ENCODE peak calls at places on chromosomes 2 and 18, in four cellular contexts. Y is CD4-positive, alpha-beta T cell; N is bronchial epithelial cell; E is breast epithelium. P is an unnamed sample.

GRCh38 chr18:49487711-49488310 is 777 bp upstream of the C18orf32 start:
- DNase-seq in E (no peak), N (peak; percentile 7), Y (no peak), P (no peak)

GRCh38 chr2:130390460-130391057 is 34.7 kb downstream of the PTPN18 start:
- DNase-seq in N (no peak), E (no peak), Y (no peak), P (no peak)

GRCh38 chr2:48714240-48714639 is 41.3 kb downstream of the LHCGR start:
- DNase-seq in N (no peak), Y (no peak), E (no peak), P (no peak)

GRCh38 chr2:25266399-25266798 is 75.3 kb downstream of the DNMT3A start:
- DNase-seq in E (no peak), N (no peak), Y (no peak), P (no peak)

GRCh38 chr2:211455225-211455841 is 898.9 kb downstream of the CPS1 start:
- DNase-seq in E (no peak), Y (no peak), N (peak; percentile 40), P (no peak)

GRCh38 chr2:148756292-148756975 is 111.9 kb downstream of the EPC2 start:
- DNase-seq in Y (no peak), N (peak; percentile 91), E (no peak), P (no peak)

GRCh38 chr2:3625186-3625585 is 30.3 kb downstream of the COLEC11 start:
- DNase-seq in Y (no peak), N (no peak), E (peak; percentile 10), P (no peak)

GRCh38 chr18:24027156-24027555 is 12.6 kb downstream of the TTC39C start:
- DNase-seq in Y (no peak), N (peak; percentile 95), E (no peak), P (no peak)

P was measured in NCI-H1436 treated with DMSO at 0.1 percent for 48 hours.